ENCODE peak calls at places on chromosome 13, in six cellular contexts. C, G, H, S, F and B are unnamed samples.

GRCh38 chr13:79448413-79448812 is 32.5 kb upstream of the NDFIP2 start:
- DNase-seq in G (peak; percentile 13), F (no peak), H (no peak), S (no peak), C (no peak), B (no peak)

GRCh38 chr13:77779461-77780272 is 82.2 kb downstream of the SLAIN1 start:
- DNase-seq in F (peak; percentile 14), H (peak; percentile 53), G (peak; percentile 46), C (peak; percentile 41), S (peak; percentile 16), B (peak; percentile 71)

GRCh38 chr13:24680258-24680920 is at the start of gene ATP12A:
- DNase-seq in F (peak; percentile 45), H (no peak), S (no peak), C (peak; percentile 35), G (no peak), B (no peak)

GRCh38 chr13:23427342-23428182 is 5.9 kb downstream of the SACS start:
- DNase-seq in F (no peak), G (no peak), H (peak; percentile 97), C (peak; percentile 43), S (peak; percentile 70), B (peak; percentile 53)

GRCh38 chr13:42847891-42848663 is 66.7 kb downstream of the FAM216B start:
- DNase-seq in F (no peak), G (no peak), C (no peak), S (no peak), H (peak; percentile 45), B (peak; percentile 32)

GRCh38 chr13:20118268-20119140 is 42.3 kb downstream of the GJA3 start:
- DNase-seq in G (peak; percentile 39), F (no peak), H (peak; percentile 65), C (peak; percentile 74), S (no peak), B (no peak)

GRCh38 chr13:98144501-98145350 is 1.8 kb downstream of the FARP1 start:
- DNase-seq in G (no peak), H (peak; percentile 87), C (no peak), S (no peak), F (no peak), B (peak; percentile 33)

GRCh38 chr13:26600345-26600761 is 42.9 kb downstream of the WASF3 start:
- DNase-seq in S (no peak), C (no peak), F (no peak), G (no peak), H (peak; percentile 50), B (peak; percentile 8)

GRCh38 chr13:107387525-107387924 is 819.6 kb upstream of the ARGLU1 start:
- DNase-seq in G (no peak), H (no peak), S (no peak), C (no peak), F (no peak), B (no peak)

GRCh38 chr13:30415430-30416030 is 6.8 kb upstream of the UBE2L5 start:
- DNase-seq in C (no peak), S (no peak), H (peak; percentile 58), F (no peak), G (no peak), B (no peak)

GRCh38 chr13:43988302-43988701 is 108.6 kb downstream of the LACC1 start:
- DNase-seq in C (no peak), H (peak; percentile 23), F (no peak), S (no peak), G (no peak), B (no peak)

GRCh38 chr13:18959996-18960395 is 221.6 kb downstream of the TUBA3C start:
- DNase-seq in G (no peak), S (no peak), C (no peak), H (no peak), F (no peak), B (no peak)

GRCh38 chr13:110965038-110965754 is 50.3 kb upstream of the ANKRD10 start:
- DNase-seq in F (no peak), H (peak; percentile 69), S (peak; percentile 40), C (no peak), G (peak; percentile 91), B (peak; percentile 13)

GRCh38 chr13:24995225-24995804 is 100.6 kb upstream of the PABPC3 start:
- DNase-seq in G (peak; percentile 78), S (peak; percentile 83), C (peak; percentile 52), H (peak; percentile 82), F (peak; percentile 57), B (peak; percentile 79)

GRCh38 chr13:40193290-40194203 is 472.9 kb downstream of the FOXO1 start:
- DNase-seq in G (no peak), F (no peak), C (no peak), H (peak; percentile 27), S (no peak), B (peak; percentile 46)

GRCh38 chr13:40539954-40540706 is 126.3 kb downstream of the FOXO1 start:
- DNase-seq in C (no peak), S (peak; percentile 0), H (peak; percentile 93), G (no peak), F (no peak), B (peak; percentile 43)

GRCh38 chr13:95924389-95924994 is 128.7 kb downstream of the UGGT2 start:
- DNase-seq in H (peak; percentile 90), F (no peak), S (peak; percentile 58), G (no peak), C (no peak), B (peak; percentile 54)

GRCh38 chr13:23598371-23598770 is 28.2 kb downstream of the TNFRSF19 start:
- DNase-seq in H (peak; percentile 57), G (no peak), S (no peak), F (no peak), C (no peak), B (no peak)

GRCh38 chr13:69199664-69200063 is 908.0 kb upstream of the ATXN8OS start:
- DNase-seq in H (no peak), F (no peak), S (no peak), C (no peak), G (no peak), B (no peak)

GRCh38 chr13:31014461-31014860 is 82.0 kb downstream of the TEX26 start:
- DNase-seq in H (no peak), G (no peak), S (no peak), F (no peak), C (no peak), B (no peak)

GRCh38 chr13:28958018-28958417 is 137.9 kb downstream of the MTUS2 start:
- DNase-seq in F (no peak), G (no peak), C (no peak), S (no peak), H (no peak), B (no peak)

GRCh38 chr13:40963927-40964326 is 55.2 kb downstream of the ELF1 start:
- DNase-seq in G (peak; percentile 51), S (no peak), F (no peak), H (peak; percentile 64), C (no peak), B (no peak)

GRCh38 chr13:60138674-60139073 is 25.1 kb downstream of the DIAPH3 start:
- DNase-seq in C (no peak), F (no peak), H (no peak), S (no peak), G (no peak), B (no peak)

GRCh38 chr13:103006706-103007426 is 59.4 kb downstream of the SLC10A2 start:
- DNase-seq in H (peak; percentile 12), G (no peak), C (no peak), S (no peak), F (no peak), B (peak; percentile 21)

GRCh38 chr13:34817246-34817645 is 124.8 kb upstream of the NBEA start:
- DNase-seq in F (no peak), G (no peak), H (peak; percentile 71), S (no peak), C (no peak), B (no peak)

GRCh38 chr13:79445968-79446645 is 34.8 kb upstream of the NDFIP2 start:
- DNase-seq in C (no peak), F (no peak), H (no peak), S (no peak), G (peak; percentile 29), B (no peak)

GRCh38 chr13:20129076-20129475 is 31.8 kb downstream of the GJA3 start:
- DNase-seq in C (no peak), G (no peak), S (no peak), H (no peak), F (no peak), B (no peak)

GRCh38 chr13:32955881-32956594 is 60.2 kb upstream of the KL start:
- DNase-seq in C (no peak), G (no peak), S (no peak), H (no peak), F (no peak), B (no peak)

GRCh38 chr13:25886438-25887214 is 165.2 kb downstream of the SHISA2 start:
- DNase-seq in C (no peak), H (peak; percentile 33), F (no peak), G (no peak), S (peak; percentile 57), B (peak; percentile 84)